ENCODE peak calls at places on chromosomes 7 and 10, in six cellular contexts. S is fibroblast of villous mesenchyme, W is astrocyte of the spinal cord, J is mesothelial cell of epicardium, M is IMR-90, P is prostate gland. N is an unnamed sample.

GRCh38 chr7:105024734-105025133 is 10.7 kb downstream of the KMT2E start:
- DNase-seq in S (peak), W (peak), J (no peak), M (peak), P (no peak), N (no peak)

GRCh38 chr7:32507416-32507815 is 12.1 kb downstream of the AVL9 start:
- DNase-seq in S (peak), W (peak), J (no peak), M (no peak), P (no peak), N (no peak)

GRCh38 chr7:21428642-21428941 is 709 bp downstream of the SP4 start:
- DNase-seq in S (no peak), W (no peak), J (no peak), M (no peak), P (no peak), N (no peak)

GRCh38 chr7:455110-455928 is 64.3 kb downstream of the PDGFA start:
- DNase-seq in S (no peak), W (no peak), J (peak), M (no peak), P (peak), N (no peak)

GRCh38 chr7:140342732-140343514 is 55.4 kb downstream of the SLC37A3 start:
- DNase-seq in S (peak), W (no peak), J (no peak), M (peak), P (no peak), N (no peak)

GRCh38 chr7:2388637-2388954 is 14.8 kb upstream of the CHST12 start:
- DNase-seq in S (no peak), W (no peak), J (no peak), M (no peak), P (no peak), N (no peak)

GRCh38 chr7:28708033-28708451 is 250.1 kb downstream of the TRIL start:
- DNase-seq in S (peak), W (peak), J (no peak), M (peak), P (no peak), N (no peak)

GRCh38 chr7:32588657-32589056 is 93.4 kb downstream of the AVL9 start:
- DNase-seq in S (peak), W (peak), J (no peak), M (peak), P (no peak), N (no peak)

GRCh38 chr10:95542330-95542729 is 18.8 kb downstream of the SORBS1 start:
- DNase-seq in S (no peak), W (no peak), J (no peak), M (no peak), P (no peak), N (no peak)

GRCh38 chr10:121104476-121105111 is 253.4 kb downstream of the WDR11 start:
- DNase-seq in S (no peak), W (no peak), J (no peak), M (no peak), P (no peak), N (no peak)

GRCh38 chr7:117612637-117613036 is 132.8 kb downstream of the CFTR start:
- DNase-seq in S (no peak), W (no peak), J (no peak), M (no peak), P (no peak), N (no peak)

GRCh38 chr7:128302110-128302509 is 41.6 kb downstream of the RBM28 start:
- DNase-seq in S (no peak), W (no peak), J (no peak), M (no peak), P (no peak), N (no peak)

GRCh38 chr10:124174673-124175645 is 81.6 kb upstream of the CHST15 start:
- DNase-seq in S (peak), W (no peak), J (no peak), M (no peak), P (no peak), N (no peak)

GRCh38 chr10:60123668-60124067 is 217.3 kb upstream of the CCDC6 start:
- DNase-seq in S (no peak), W (peak), J (no peak), M (peak), P (no peak), N (no peak)

GRCh38 chr7:155488483-155489127 is 30.7 kb downstream of the EN2 start:
- DNase-seq in S (no peak), W (no peak), J (no peak), M (no peak), P (no peak), N (no peak)

GRCh38 chr7:19118896-19119301 is 1.5 kb upstream of the TWIST1 start:
- DNase-seq in S (no peak), W (no peak), J (no peak), M (no peak), P (no peak), N (no peak)

GRCh38 chr10:78312197-78313046 is 278.8 kb downstream of the RPS24 start:
- DNase-seq in S (peak), W (peak), J (peak), M (peak), P (peak), N (no peak)

GRCh38 chr7:95730493-95731280 is 41.7 kb upstream of the DYNC1I1 start:
- DNase-seq in S (no peak), W (no peak), J (no peak), M (no peak), P (no peak), N (no peak)

GRCh38 chr10:45442670-45443069 is 68.7 kb downstream of the ALOX5 start:
- DNase-seq in S (no peak), W (no peak), J (no peak), M (no peak), P (no peak), N (no peak)
- TF ChIP-seq CTCF in S (no peak), W (no peak), J (no peak), M (no peak), P (no peak), N (no peak)

GRCh38 chr10:119299531-119299930 is 92.2 kb downstream of the GRK5 start:
- DNase-seq in S (no peak), W (no peak), J (no peak), M (no peak), P (no peak), N (no peak)
- TF ChIP-seq CTCF in S (no peak), W (no peak), J (no peak), M (no peak), P (no peak), N (no peak)

GRCh38 chr7:24057243-24057642 is 226.7 kb upstream of the NPY start:
- DNase-seq in S (no peak), W (no peak), J (no peak), M (no peak), P (no peak), N (no peak)
- TF ChIP-seq CTCF in S (peak), W (peak), J (no peak), M (no peak), P (no peak), N (no peak)

GRCh38 chr10:49254556-49255318 is 44.2 kb upstream of the C10orf71 start:
- DNase-seq in S (no peak), W (no peak), J (no peak), M (no peak), P (no peak), N (peak)
- TF ChIP-seq CTCF in S (no peak), W (no peak), J (no peak), M (no peak), P (no peak), N (no peak)

GRCh38 chr7:80428161-80429054 is 83.5 kb downstream of the GNAT3 start:
- DNase-seq in S (peak), W (peak), J (no peak), M (peak), P (peak), N (no peak)
- TF ChIP-seq CTCF in S (peak), W (peak), J (peak), M (peak), P (peak), N (no peak)

N was measured in natural killer cell.